ENCODE peak calls at places on chromosomes 5 and 9, in nine cellular contexts. A is T-helper 2 cell; M is NCI-H748 treated with DMSO at 0.1 percent for 48 hours; Y is Calu3; N is central memory CD4-positive, alpha-beta T cell; Q is NCI-H1436; Z is activated T-cell treated with anti-CD3 and anti-CD28 coated beads, Interleukin-2, amount 50 U/mL, for 72 hours; G is iris pigment epithelial cell; D is KG1. K is an unnamed sample.
A peak's percentile ranks its signal among the peaks of the same experiment; 100 is the strongest.

GRCh38 chr5:112318346-112318745 is 100.7 kb downstream of the EPB41L4A start:
- DNase-seq in D (no peak), M (no peak), Z (no peak), Y (no peak), Q (no peak), N (no peak), G (no peak), A (no peak), K (no peak)

GRCh38 chr5:164002653-164003052 is 497.2 kb downstream of the MAT2B start:
- DNase-seq in D (no peak), Q (no peak), N (no peak), Y (no peak), G (peak; percentile 55), M (no peak), A (no peak), Z (no peak), K (no peak)

GRCh38 chr5:35162848-35163770 is 67.2 kb downstream of the PRLR start:
- DNase-seq in M (no peak), A (no peak), G (no peak), D (no peak), Z (no peak), N (no peak), Y (no peak), Q (no peak), K (no peak)

GRCh38 chr5:68449380-68449779 is 233.8 kb downstream of the PIK3R1 start:
- DNase-seq in N (no peak), Q (no peak), D (no peak), G (no peak), Y (no peak), Z (no peak), A (no peak), M (no peak), K (no peak)

GRCh38 chr5:3899093-3899492 is 303.5 kb downstream of the IRX1 start:
- DNase-seq in G (no peak), A (no peak), D (no peak), N (no peak), Q (no peak), M (no peak), Y (no peak), Z (no peak), K (no peak)

GRCh38 chr5:133321286-133321832 is 269.5 kb downstream of the HSPA4 start:
- DNase-seq in Q (no peak), G (no peak), Y (no peak), M (no peak), D (no peak), Z (no peak), N (no peak), A (no peak), K (no peak)

GRCh38 chr9:92404437-92404836 is at the start of gene OGN:
- DNase-seq in G (peak; percentile 55), Z (no peak), D (no peak), Q (no peak), A (no peak), Y (no peak), N (no peak), M (no peak), K (no peak)

GRCh38 chr9:96450613-96451544 is 910 bp downstream of the HABP4 start:
- DNase-seq in N (peak; percentile 58), A (peak; percentile 28), Y (peak; percentile 17), M (peak; percentile 50), Q (no peak), Z (peak; percentile 24), D (no peak), G (peak; percentile 61), K (no peak)

GRCh38 chr9:136910197-136910900 is 24.0 kb downstream of the TRAF2 start:
- DNase-seq in Y (no peak), A (no peak), N (no peak), Q (no peak), Z (no peak), M (no peak), D (no peak), G (no peak), K (no peak)

GRCh38 chr5:67774153-67774552 is 441.4 kb upstream of the PIK3R1 start:
- DNase-seq in G (no peak), D (no peak), A (no peak), M (no peak), Z (no peak), N (no peak), Q (no peak), Y (peak; percentile 47), K (peak; percentile 15)

GRCh38 chr9:27151693-27152397 is 42.8 kb downstream of the TEK start:
- DNase-seq in Q (no peak), G (peak; percentile 67), Y (no peak), N (no peak), M (no peak), A (no peak), Z (no peak), D (no peak), K (peak; percentile 13)

GRCh38 chr9:107221321-107221720 is 61.8 kb upstream of the RAD23B start:
- DNase-seq in M (no peak), Q (no peak), D (no peak), N (no peak), Z (no peak), A (no peak), Y (no peak), G (no peak), K (no peak)

GRCh38 chr5:180130876-180131740 is 59.5 kb upstream of the RNF130 start:
- DNase-seq in D (no peak), G (no peak), Y (no peak), N (no peak), Z (no peak), A (no peak), Q (no peak), M (no peak), K (no peak)

GRCh38 chr5:75720882-75721281 is 3.6 kb upstream of the POC5 start:
- DNase-seq in A (no peak), Y (no peak), Q (no peak), M (no peak), D (no peak), G (peak; percentile 12), Z (no peak), N (no peak), K (no peak)

GRCh38 chr9:89254773-89255125 is 56.2 kb upstream of the CKS2 start:
- DNase-seq in A (no peak), Y (no peak), M (no peak), Q (no peak), D (no peak), N (no peak), G (no peak), Z (no peak), K (no peak)

GRCh38 chr5:14035859-14036440 is 91.5 kb upstream of the DNAH5 start:
- DNase-seq in D (peak; percentile 7), M (no peak), G (peak; percentile 99), Z (no peak), Q (no peak), Y (peak; percentile 85), N (no peak), A (no peak), K (peak; percentile 87)

GRCh38 chr5:129807162-129807814 is 59.4 kb downstream of the MINAR2 start:
- DNase-seq in D (no peak), Z (no peak), A (no peak), Y (no peak), G (no peak), N (no peak), Q (no peak), M (no peak), K (no peak)

GRCh38 chr5:125411163-125412050 is 665.0 kb upstream of the ZNF608 start:
- DNase-seq in D (no peak), Q (peak; percentile 57), Y (peak; percentile 58), Z (no peak), N (no peak), A (no peak), M (peak; percentile 44), G (peak; percentile 68), K (no peak)

GRCh38 chr5:62286834-62287611 is 19.0 kb upstream of the KIF2A start:
- DNase-seq in G (no peak), Z (no peak), A (no peak), D (no peak), Q (no peak), M (no peak), N (no peak), Y (no peak), K (no peak)

GRCh38 chr9:98208635-98209034 is 16.2 kb upstream of the CORO2A start:
- DNase-seq in Y (no peak), G (no peak), D (no peak), N (no peak), Q (no peak), Z (no peak), M (no peak), A (no peak), K (no peak)

GRCh38 chr5:169280286-169280685 is 20.7 kb downstream of the SLIT3 start:
- DNase-seq in M (no peak), Y (no peak), Z (no peak), N (no peak), Q (no peak), D (no peak), A (no peak), G (no peak), K (no peak)

GRCh38 chr5:104241051-104241450 is 678.5 kb upstream of the NUDT12 start:
- DNase-seq in Z (no peak), A (no peak), Q (no peak), Y (no peak), M (no peak), D (no peak), N (no peak), G (no peak), K (no peak)

GRCh38 chr9:95874989-95875304 is 544 bp upstream of the ERCC6L2 start:
- DNase-seq in Y (peak; percentile 22), D (peak; percentile 66), M (peak; percentile 34), Z (peak; percentile 72), G (peak; percentile 61), N (peak; percentile 57), A (peak; percentile 44), Q (peak; percentile 25), K (peak; percentile 43)

GRCh38 chr9:137297966-137298365 is 4.1 kb downstream of the NRARP start:
- DNase-seq in Q (no peak), M (no peak), Z (no peak), Y (peak; percentile 58), G (no peak), N (no peak), D (no peak), A (no peak), K (no peak)